ENCODE peak calls at places on chromosomes 7 and 10, in four cellular contexts. One of them, this sample, is unnamed.

GRCh38 chr10:67076175-67076574 is 150.3 kb downstream of the LRRTM3 start:
- DNase-seq in left kidney: peak; percentile 7
- DNase-seq in mesenchymal stem cell: no peak
- DNase-seq in endothelial cell: no peak
- DNase-seq in this sample: peak; percentile 4

GRCh38 chr7:11858026-11858425 is 26.0 kb upstream of the THSD7A start:
- DNase-seq in mesenchymal stem cell: no peak
- DNase-seq in left kidney: no peak
- DNase-seq in endothelial cell: no peak
- DNase-seq in this sample: no peak

GRCh38 chr10:103448751-103449150 is 3.4 kb downstream of the CALHM2 start:
- DNase-seq in left kidney: no peak
- DNase-seq in mesenchymal stem cell: peak; percentile 90
- DNase-seq in endothelial cell: no peak
- DNase-seq in this sample: no peak

GRCh38 chr7:108351715-108352114 is 104.5 kb downstream of the NRCAM start:
- DNase-seq in left kidney: no peak
- DNase-seq in mesenchymal stem cell: no peak
- DNase-seq in endothelial cell: no peak
- DNase-seq in this sample: peak; percentile 26

GRCh38 chr10:22346087-22346661 is 878 bp downstream of the SPAG6 start:
- DNase-seq in mesenchymal stem cell: peak; percentile 4
- DNase-seq in endothelial cell: no peak
- DNase-seq in left kidney: peak; percentile 34
- DNase-seq in this sample: no peak

GRCh38 chr7:41710838-41711237 is 7.9 kb upstream of the INHBA start:
- DNase-seq in left kidney: no peak
- DNase-seq in endothelial cell: no peak
- DNase-seq in mesenchymal stem cell: no peak
- DNase-seq in this sample: no peak

GRCh38 chr7:94656925-94657731 is 1.2 kb upstream of the SGCE start:
- DNase-seq in endothelial cell: peak; percentile 16
- DNase-seq in left kidney: peak; percentile 61
- DNase-seq in mesenchymal stem cell: peak; percentile 64
- DNase-seq in this sample: no peak

GRCh38 chr10:25261110-25261509 is 86.3 kb downstream of the GPR158 start:
- DNase-seq in endothelial cell: no peak
- DNase-seq in left kidney: peak; percentile 55
- DNase-seq in mesenchymal stem cell: no peak
- DNase-seq in this sample: no peak

GRCh38 chr10:45624724-45625123 is 47.8 kb downstream of the ZFAND4 start:
- DNase-seq in mesenchymal stem cell: no peak
- DNase-seq in left kidney: peak; percentile 24
- DNase-seq in endothelial cell: no peak
- DNase-seq in this sample: no peak

GRCh38 chr7:16564023-16564380 is 37.4 kb downstream of the LRRC72 start:
- DNase-seq in mesenchymal stem cell: no peak
- DNase-seq in left kidney: no peak
- DNase-seq in endothelial cell: no peak
- DNase-seq in this sample: no peak

GRCh38 chr10:27369832-27370231 is 129.2 kb upstream of the ACBD5 start:
- DNase-seq in endothelial cell: no peak
- DNase-seq in mesenchymal stem cell: no peak
- DNase-seq in left kidney: no peak
- DNase-seq in this sample: no peak

GRCh38 chr10:50574932-50575331 is 48.8 kb downstream of the SGMS1 start:
- DNase-seq in mesenchymal stem cell: no peak
- DNase-seq in left kidney: no peak
- DNase-seq in endothelial cell: no peak
- DNase-seq in this sample: no peak

GRCh38 chr10:21368022-21368582 is 157.4 kb downstream of the SKIDA1 start:
- DNase-seq in endothelial cell: no peak
- DNase-seq in mesenchymal stem cell: peak; percentile 33
- DNase-seq in left kidney: no peak
- DNase-seq in this sample: no peak

GRCh38 chr7:119802147-119802546 is 470.8 kb upstream of the KCND2 start:
- DNase-seq in mesenchymal stem cell: peak; percentile 44
- DNase-seq in left kidney: no peak
- DNase-seq in endothelial cell: no peak
- DNase-seq in this sample: no peak

GRCh38 chr10:48927198-48927597 is 12.4 kb downstream of the LRRC18 start:
- DNase-seq in left kidney: peak; percentile 55
- DNase-seq in mesenchymal stem cell: no peak
- DNase-seq in endothelial cell: no peak
- DNase-seq in this sample: no peak

GRCh38 chr7:194257-194995 is 2.1 kb downstream of the FAM20C start:
- DNase-seq in left kidney: peak; percentile 91
- DNase-seq in endothelial cell: no peak
- DNase-seq in mesenchymal stem cell: peak; percentile 31
- DNase-seq in this sample: peak; percentile 75

GRCh38 chr7:26593405-26593804 is 271.0 kb downstream of the SKAP2 start:
- DNase-seq in left kidney: peak; percentile 17
- DNase-seq in mesenchymal stem cell: no peak
- DNase-seq in endothelial cell: no peak
- DNase-seq in this sample: no peak

This sample was measured in HuH-7.